ENCODE peak calls at places on chromosomes 5 and 9, in eight cellular contexts. Q, W, S, F, Z, V, R and Y are unnamed samples.

GRCh38 chr9:121943463-121943862 is 149.6 kb downstream of the TTLL11 start:
- DNase-seq in S (no peak), V (no peak), Z (no peak), R (no peak), W (no peak), Q (no peak), F (no peak), Y (no peak)

GRCh38 chr5:90519081-90519480 is 10.3 kb downstream of the LYSMD3 start:
- DNase-seq in F (no peak), V (no peak), Q (peak; percentile 35), W (no peak), Z (no peak), S (no peak), R (no peak), Y (peak; percentile 51)

GRCh38 chr5:78717674-78718073 is 69.1 kb upstream of the LHFPL2 start:
- DNase-seq in S (no peak), V (no peak), Q (no peak), R (no peak), Z (no peak), W (no peak), F (no peak), Y (no peak)

GRCh38 chr5:69329905-69330489 is 2.6 kb downstream of the CCDC125 start:
- DNase-seq in V (no peak), Z (no peak), W (no peak), S (no peak), Q (no peak), F (no peak), R (no peak), Y (no peak)

GRCh38 chr5:179438041-179438441 is 92.8 kb upstream of the ADAMTS2 start:
- DNase-seq in Z (no peak), W (no peak), F (peak; percentile 55), Q (no peak), S (no peak), R (no peak), V (peak; percentile 65), Y (no peak)

GRCh38 chr9:131731237-131731995 is 8.5 kb downstream of the RAPGEF1 start:
- DNase-seq in S (no peak), V (no peak), W (no peak), F (no peak), Q (no peak), R (no peak), Z (no peak), Y (no peak)

GRCh38 chr9:99855467-99856176 is 33.9 kb downstream of the NR4A3 start:
- DNase-seq in Q (no peak), Z (no peak), W (no peak), F (no peak), S (no peak), V (no peak), R (no peak), Y (no peak)

GRCh38 chr5:158276692-158277091 is 417.7 kb upstream of the CLINT1 start:
- DNase-seq in Q (no peak), F (no peak), Z (no peak), R (no peak), W (no peak), S (no peak), V (no peak), Y (no peak)

GRCh38 chr9:113570749-113571711 is 107.5 kb downstream of the RGS3 start:
- DNase-seq in S (no peak), Z (no peak), F (peak; percentile 6), V (peak; percentile 46), W (no peak), R (no peak), Q (no peak), Y (no peak)

GRCh38 chr5:180347651-180348050 is 5.5 kb downstream of the GFPT2 start:
- DNase-seq in Z (no peak), Q (no peak), V (no peak), F (no peak), R (no peak), S (no peak), W (no peak), Y (no peak)

GRCh38 chr5:32100230-32100629 is 73.9 kb downstream of the GOLPH3 start:
- DNase-seq in S (no peak), Q (no peak), V (no peak), W (no peak), R (no peak), Z (no peak), F (no peak), Y (no peak)

GRCh38 chr5:146662229-146662628 is 146.2 kb upstream of the GPR151 start:
- DNase-seq in Q (no peak), S (peak; percentile 4), Z (no peak), V (no peak), R (peak; percentile 20), W (no peak), F (no peak), Y (no peak)

GRCh38 chr5:106873558-106873957 is 797.2 kb downstream of the EFNA5 start:
- DNase-seq in F (no peak), V (no peak), Z (no peak), S (no peak), W (no peak), Q (peak; percentile 91), R (no peak), Y (no peak)

GRCh38 chr5:42950466-42951168 is 89.5 kb downstream of the ANXA2R start:
- DNase-seq in W (peak; percentile 74), F (no peak), Q (peak; percentile 70), V (peak; percentile 88), S (peak; percentile 19), R (peak; percentile 81), Z (peak; percentile 38), Y (peak; percentile 72)

GRCh38 chr5:5372930-5373329 is 49.5 kb upstream of the ICE1 start:
- DNase-seq in S (no peak), W (no peak), Z (no peak), V (no peak), Q (no peak), R (no peak), F (no peak), Y (no peak)

GRCh38 chr9:129990269-129991005 is 52.6 kb downstream of the FNBP1 start:
- DNase-seq in R (peak; percentile 35), Q (no peak), F (peak; percentile 39), W (no peak), Z (no peak), S (no peak), V (no peak), Y (no peak)